ENCODE peak calls at places on chromosomes 6 and 20, in eight cellular contexts. One of them, this sample, is unnamed.

GRCh38 chr20:2984956-2985661 is 58.3 kb upstream of the GNRH2 start:
- DNase-seq in iPS DF 6.9: no peak
- DNase-seq in activated CD4-positive, alpha-beta T cell treated with anti-CD3 and anti-CD28 coated beads for 24 hours: no peak
- DNase-seq in epithelial cell of esophagus: peak
- DNase-seq in kidney tubule cell: peak
- DNase-seq in skeletal muscle cell: peak
- DNase-seq in GM03348: peak
- DNase-seq in KBM-7: no peak
- DNase-seq in this sample: no peak

GRCh38 chr20:63540417-63541186 is 3.4 kb upstream of the PTK6 start:
- DNase-seq in iPS DF 6.9: no peak
- DNase-seq in activated CD4-positive, alpha-beta T cell treated with anti-CD3 and anti-CD28 coated beads for 24 hours: no peak
- DNase-seq in epithelial cell of esophagus: no peak
- DNase-seq in kidney tubule cell: peak
- DNase-seq in skeletal muscle cell: no peak
- DNase-seq in GM03348: peak
- DNase-seq in KBM-7: no peak
- DNase-seq in this sample: no peak

GRCh38 chr20:47274449-47275108 is 81.9 kb downstream of the ZMYND8 start:
- DNase-seq in iPS DF 6.9: no peak
- DNase-seq in activated CD4-positive, alpha-beta T cell treated with anti-CD3 and anti-CD28 coated beads for 24 hours: peak
- DNase-seq in epithelial cell of esophagus: peak
- DNase-seq in kidney tubule cell: peak
- DNase-seq in skeletal muscle cell: peak
- DNase-seq in GM03348: peak
- DNase-seq in KBM-7: peak
- DNase-seq in this sample: no peak

GRCh38 chr20:58710481-58711265 is 18.1 kb downstream of the NPEPL1 start:
- DNase-seq in iPS DF 6.9: no peak
- DNase-seq in activated CD4-positive, alpha-beta T cell treated with anti-CD3 and anti-CD28 coated beads for 24 hours: no peak
- DNase-seq in epithelial cell of esophagus: no peak
- DNase-seq in kidney tubule cell: no peak
- DNase-seq in skeletal muscle cell: no peak
- DNase-seq in GM03348: peak
- DNase-seq in KBM-7: no peak
- DNase-seq in this sample: peak

GRCh38 chr6:3312604-3313167 is 53.9 kb downstream of the PSMG4 start:
- DNase-seq in iPS DF 6.9: no peak
- DNase-seq in activated CD4-positive, alpha-beta T cell treated with anti-CD3 and anti-CD28 coated beads for 24 hours: no peak
- DNase-seq in epithelial cell of esophagus: no peak
- DNase-seq in kidney tubule cell: no peak
- DNase-seq in skeletal muscle cell: no peak
- DNase-seq in GM03348: no peak
- DNase-seq in KBM-7: no peak
- DNase-seq in this sample: no peak

GRCh38 chr6:130122243-130122642 is 100.5 kb downstream of the SAMD3 start:
- DNase-seq in iPS DF 6.9: no peak
- DNase-seq in activated CD4-positive, alpha-beta T cell treated with anti-CD3 and anti-CD28 coated beads for 24 hours: no peak
- DNase-seq in epithelial cell of esophagus: no peak
- DNase-seq in kidney tubule cell: no peak
- DNase-seq in skeletal muscle cell: no peak
- DNase-seq in GM03348: no peak
- DNase-seq in KBM-7: no peak
- DNase-seq in this sample: no peak

GRCh38 chr6:1716845-1717244 is 107.1 kb downstream of the FOXC1 start:
- DNase-seq in iPS DF 6.9: no peak
- DNase-seq in activated CD4-positive, alpha-beta T cell treated with anti-CD3 and anti-CD28 coated beads for 24 hours: no peak
- DNase-seq in epithelial cell of esophagus: no peak
- DNase-seq in kidney tubule cell: peak
- DNase-seq in skeletal muscle cell: no peak
- DNase-seq in GM03348: no peak
- DNase-seq in KBM-7: no peak
- DNase-seq in this sample: no peak

GRCh38 chr6:31792741-31793140 is 2.8 kb downstream of the VARS1 start:
- DNase-seq in iPS DF 6.9: no peak
- DNase-seq in activated CD4-positive, alpha-beta T cell treated with anti-CD3 and anti-CD28 coated beads for 24 hours: no peak
- DNase-seq in epithelial cell of esophagus: peak
- DNase-seq in kidney tubule cell: peak
- DNase-seq in skeletal muscle cell: no peak
- DNase-seq in GM03348: peak
- DNase-seq in KBM-7: no peak
- DNase-seq in this sample: no peak

GRCh38 chr6:7050911-7051779 is 56.6 kb upstream of the RREB1 start:
- DNase-seq in iPS DF 6.9: no peak
- DNase-seq in activated CD4-positive, alpha-beta T cell treated with anti-CD3 and anti-CD28 coated beads for 24 hours: no peak
- DNase-seq in epithelial cell of esophagus: peak
- DNase-seq in kidney tubule cell: peak
- DNase-seq in skeletal muscle cell: peak
- DNase-seq in GM03348: peak
- DNase-seq in KBM-7: peak
- DNase-seq in this sample: no peak

GRCh38 chr6:170031096-170031471 is 259.8 kb downstream of the DLL1 start:
- DNase-seq in iPS DF 6.9: no peak
- DNase-seq in activated CD4-positive, alpha-beta T cell treated with anti-CD3 and anti-CD28 coated beads for 24 hours: no peak
- DNase-seq in epithelial cell of esophagus: peak
- DNase-seq in kidney tubule cell: no peak
- DNase-seq in skeletal muscle cell: no peak
- DNase-seq in GM03348: no peak
- DNase-seq in KBM-7: no peak
- DNase-seq in this sample: no peak

GRCh38 chr20:24040896-24041459 is 52.4 kb upstream of the GGTLC1 start:
- DNase-seq in iPS DF 6.9: no peak
- DNase-seq in activated CD4-positive, alpha-beta T cell treated with anti-CD3 and anti-CD28 coated beads for 24 hours: no peak
- DNase-seq in epithelial cell of esophagus: no peak
- DNase-seq in kidney tubule cell: no peak
- DNase-seq in skeletal muscle cell: no peak
- DNase-seq in GM03348: no peak
- DNase-seq in KBM-7: no peak
- DNase-seq in this sample: no peak

GRCh38 chr6:126721581-126722145 is 381.7 kb downstream of the CENPW start:
- DNase-seq in iPS DF 6.9: no peak
- DNase-seq in activated CD4-positive, alpha-beta T cell treated with anti-CD3 and anti-CD28 coated beads for 24 hours: no peak
- DNase-seq in epithelial cell of esophagus: peak
- DNase-seq in kidney tubule cell: peak
- DNase-seq in skeletal muscle cell: peak
- DNase-seq in GM03348: peak
- DNase-seq in KBM-7: no peak
- DNase-seq in this sample: no peak

GRCh38 chr6:160426146-160426545 is 78.0 kb downstream of the SLC22A3 start:
- DNase-seq in iPS DF 6.9: no peak
- DNase-seq in activated CD4-positive, alpha-beta T cell treated with anti-CD3 and anti-CD28 coated beads for 24 hours: no peak
- DNase-seq in epithelial cell of esophagus: no peak
- DNase-seq in kidney tubule cell: no peak
- DNase-seq in skeletal muscle cell: no peak
- DNase-seq in GM03348: no peak
- DNase-seq in KBM-7: no peak
- DNase-seq in this sample: no peak

GRCh38 chr6:145814035-145814500 is 527 bp downstream of the FBXO30 start:
- DNase-seq in iPS DF 6.9: no peak
- DNase-seq in activated CD4-positive, alpha-beta T cell treated with anti-CD3 and anti-CD28 coated beads for 24 hours: no peak
- DNase-seq in epithelial cell of esophagus: peak
- DNase-seq in kidney tubule cell: peak
- DNase-seq in skeletal muscle cell: no peak
- DNase-seq in GM03348: peak
- DNase-seq in KBM-7: peak
- DNase-seq in this sample: no peak

GRCh38 chr6:16999486-17000436 is 102.1 kb upstream of the STMND1 start:
- DNase-seq in iPS DF 6.9: no peak
- DNase-seq in activated CD4-positive, alpha-beta T cell treated with anti-CD3 and anti-CD28 coated beads for 24 hours: no peak
- DNase-seq in epithelial cell of esophagus: peak
- DNase-seq in kidney tubule cell: no peak
- DNase-seq in skeletal muscle cell: peak
- DNase-seq in GM03348: peak
- DNase-seq in KBM-7: no peak
- DNase-seq in this sample: no peak

GRCh38 chr6:10395171-10395945 is 19.5 kb downstream of the TFAP2A start:
- DNase-seq in iPS DF 6.9: no peak
- DNase-seq in activated CD4-positive, alpha-beta T cell treated with anti-CD3 and anti-CD28 coated beads for 24 hours: no peak
- DNase-seq in epithelial cell of esophagus: peak
- DNase-seq in kidney tubule cell: no peak
- DNase-seq in skeletal muscle cell: no peak
- DNase-seq in GM03348: no peak
- DNase-seq in KBM-7: no peak
- DNase-seq in this sample: no peak

GRCh38 chr6:170263410-170263809 is 27.5 kb downstream of the DLL1 start:
- DNase-seq in iPS DF 6.9: no peak
- DNase-seq in activated CD4-positive, alpha-beta T cell treated with anti-CD3 and anti-CD28 coated beads for 24 hours: no peak
- DNase-seq in epithelial cell of esophagus: no peak
- DNase-seq in kidney tubule cell: no peak
- DNase-seq in skeletal muscle cell: no peak
- DNase-seq in GM03348: no peak
- DNase-seq in KBM-7: no peak
- DNase-seq in this sample: no peak

GRCh38 chr6:14728396-14729024 is 517.4 kb upstream of the JARID2 start:
- DNase-seq in iPS DF 6.9: no peak
- DNase-seq in activated CD4-positive, alpha-beta T cell treated with anti-CD3 and anti-CD28 coated beads for 24 hours: no peak
- DNase-seq in epithelial cell of esophagus: peak
- DNase-seq in kidney tubule cell: no peak
- DNase-seq in skeletal muscle cell: no peak
- DNase-seq in GM03348: peak
- DNase-seq in KBM-7: peak
- DNase-seq in this sample: no peak

GRCh38 chr6:37501632-37502466 is 2.2 kb upstream of the CCDC167 start:
- DNase-seq in iPS DF 6.9: no peak
- DNase-seq in activated CD4-positive, alpha-beta T cell treated with anti-CD3 and anti-CD28 coated beads for 24 hours: no peak
- DNase-seq in epithelial cell of esophagus: no peak
- DNase-seq in kidney tubule cell: no peak
- DNase-seq in skeletal muscle cell: no peak
- DNase-seq in GM03348: no peak
- DNase-seq in KBM-7: peak
- DNase-seq in this sample: no peak

GRCh38 chr6:158784505-158784904 is 34.7 kb downstream of the EZR start:
- DNase-seq in iPS DF 6.9: no peak
- DNase-seq in activated CD4-positive, alpha-beta T cell treated with anti-CD3 and anti-CD28 coated beads for 24 hours: no peak
- DNase-seq in epithelial cell of esophagus: peak
- DNase-seq in kidney tubule cell: peak
- DNase-seq in skeletal muscle cell: no peak
- DNase-seq in GM03348: peak
- DNase-seq in KBM-7: no peak
- DNase-seq in this sample: no peak

GRCh38 chr6:71480577-71480976 is 192.0 kb downstream of the OGFRL1 start:
- DNase-seq in iPS DF 6.9: no peak
- DNase-seq in activated CD4-positive, alpha-beta T cell treated with anti-CD3 and anti-CD28 coated beads for 24 hours: no peak
- DNase-seq in epithelial cell of esophagus: no peak
- DNase-seq in kidney tubule cell: no peak
- DNase-seq in skeletal muscle cell: no peak
- DNase-seq in GM03348: no peak
- DNase-seq in KBM-7: no peak
- DNase-seq in this sample: no peak

GRCh38 chr6:139030211-139030530 is 1.6 kb downstream of the ABRACL start:
- DNase-seq in iPS DF 6.9: no peak
- DNase-seq in activated CD4-positive, alpha-beta T cell treated with anti-CD3 and anti-CD28 coated beads for 24 hours: no peak
- DNase-seq in epithelial cell of esophagus: no peak
- DNase-seq in kidney tubule cell: no peak
- DNase-seq in skeletal muscle cell: no peak
- DNase-seq in GM03348: no peak
- DNase-seq in KBM-7: no peak
- DNase-seq in this sample: no peak

GRCh38 chr20:11581271-11581670 is 336.4 kb upstream of the BTBD3 start:
- DNase-seq in iPS DF 6.9: no peak
- DNase-seq in activated CD4-positive, alpha-beta T cell treated with anti-CD3 and anti-CD28 coated beads for 24 hours: no peak
- DNase-seq in epithelial cell of esophagus: no peak
- DNase-seq in kidney tubule cell: no peak
- DNase-seq in skeletal muscle cell: no peak
- DNase-seq in GM03348: no peak
- DNase-seq in KBM-7: peak
- DNase-seq in this sample: no peak

GRCh38 chr6:149961728-149962425 is 1.9 kb upstream of the ULBP1 start:
- DNase-seq in iPS DF 6.9: no peak
- DNase-seq in activated CD4-positive, alpha-beta T cell treated with anti-CD3 and anti-CD28 coated beads for 24 hours: no peak
- DNase-seq in epithelial cell of esophagus: peak
- DNase-seq in kidney tubule cell: peak
- DNase-seq in skeletal muscle cell: no peak
- DNase-seq in GM03348: peak
- DNase-seq in KBM-7: peak
- DNase-seq in this sample: peak

GRCh38 chr6:39314273-39314790 is at the start of gene KCNK17:
- DNase-seq in iPS DF 6.9: no peak
- DNase-seq in activated CD4-positive, alpha-beta T cell treated with anti-CD3 and anti-CD28 coated beads for 24 hours: no peak
- DNase-seq in epithelial cell of esophagus: no peak
- DNase-seq in kidney tubule cell: no peak
- DNase-seq in skeletal muscle cell: no peak
- DNase-seq in GM03348: no peak
- DNase-seq in KBM-7: peak
- DNase-seq in this sample: no peak

GRCh38 chr20:16170406-16170971 is 402.8 kb downstream of the KIF16B start:
- DNase-seq in iPS DF 6.9: no peak
- DNase-seq in activated CD4-positive, alpha-beta T cell treated with anti-CD3 and anti-CD28 coated beads for 24 hours: no peak
- DNase-seq in epithelial cell of esophagus: no peak
- DNase-seq in kidney tubule cell: no peak
- DNase-seq in skeletal muscle cell: no peak
- DNase-seq in GM03348: no peak
- DNase-seq in KBM-7: no peak
- DNase-seq in this sample: no peak

GRCh38 chr6:34601706-34602105 is 45.6 kb upstream of the SPDEF start:
- DNase-seq in iPS DF 6.9: no peak
- DNase-seq in activated CD4-positive, alpha-beta T cell treated with anti-CD3 and anti-CD28 coated beads for 24 hours: no peak
- DNase-seq in epithelial cell of esophagus: no peak
- DNase-seq in kidney tubule cell: no peak
- DNase-seq in skeletal muscle cell: no peak
- DNase-seq in GM03348: no peak
- DNase-seq in KBM-7: no peak
- DNase-seq in this sample: no peak

GRCh38 chr6:103798166-103798565 is 1061.6 kb downstream of the HACE1 start:
- DNase-seq in iPS DF 6.9: no peak
- DNase-seq in activated CD4-positive, alpha-beta T cell treated with anti-CD3 and anti-CD28 coated beads for 24 hours: no peak
- DNase-seq in epithelial cell of esophagus: no peak
- DNase-seq in kidney tubule cell: no peak
- DNase-seq in skeletal muscle cell: no peak
- DNase-seq in GM03348: no peak
- DNase-seq in KBM-7: no peak
- DNase-seq in this sample: no peak

GRCh38 chr6:15473741-15474161 is 189.1 kb downstream of the DTNBP1 start:
- DNase-seq in iPS DF 6.9: no peak
- DNase-seq in activated CD4-positive, alpha-beta T cell treated with anti-CD3 and anti-CD28 coated beads for 24 hours: no peak
- DNase-seq in epithelial cell of esophagus: peak
- DNase-seq in kidney tubule cell: peak
- DNase-seq in skeletal muscle cell: peak
- DNase-seq in GM03348: no peak
- DNase-seq in KBM-7: no peak
- DNase-seq in this sample: no peak

GRCh38 chr20:63361507-63362425 is 617 bp upstream of the CHRNA4 start:
- DNase-seq in iPS DF 6.9: no peak
- DNase-seq in activated CD4-positive, alpha-beta T cell treated with anti-CD3 and anti-CD28 coated beads for 24 hours: no peak
- DNase-seq in epithelial cell of esophagus: no peak
- DNase-seq in kidney tubule cell: no peak
- DNase-seq in skeletal muscle cell: no peak
- DNase-seq in GM03348: no peak
- DNase-seq in KBM-7: no peak
- DNase-seq in this sample: no peak

GRCh38 chr6:16450285-16450684 is 211.9 kb downstream of the GMPR start:
- DNase-seq in iPS DF 6.9: no peak
- DNase-seq in activated CD4-positive, alpha-beta T cell treated with anti-CD3 and anti-CD28 coated beads for 24 hours: no peak
- DNase-seq in epithelial cell of esophagus: no peak
- DNase-seq in kidney tubule cell: peak
- DNase-seq in skeletal muscle cell: peak
- DNase-seq in GM03348: peak
- DNase-seq in KBM-7: no peak
- DNase-seq in this sample: no peak

GRCh38 chr6:11196511-11197174 is 35.8 kb downstream of the NEDD9 start:
- DNase-seq in iPS DF 6.9: no peak
- DNase-seq in activated CD4-positive, alpha-beta T cell treated with anti-CD3 and anti-CD28 coated beads for 24 hours: no peak
- DNase-seq in epithelial cell of esophagus: no peak
- DNase-seq in kidney tubule cell: peak
- DNase-seq in skeletal muscle cell: no peak
- DNase-seq in GM03348: peak
- DNase-seq in KBM-7: no peak
- DNase-seq in this sample: no peak

GRCh38 chr6:141634269-141634668 is 498.5 kb upstream of the GJE1 start:
- DNase-seq in iPS DF 6.9: no peak
- DNase-seq in activated CD4-positive, alpha-beta T cell treated with anti-CD3 and anti-CD28 coated beads for 24 hours: no peak
- DNase-seq in epithelial cell of esophagus: no peak
- DNase-seq in kidney tubule cell: no peak
- DNase-seq in skeletal muscle cell: no peak
- DNase-seq in GM03348: no peak
- DNase-seq in KBM-7: no peak
- DNase-seq in this sample: no peak

GRCh38 chr6:41568585-41569384 is 22.6 kb downstream of the FOXP4 start:
- DNase-seq in iPS DF 6.9: no peak
- DNase-seq in activated CD4-positive, alpha-beta T cell treated with anti-CD3 and anti-CD28 coated beads for 24 hours: no peak
- DNase-seq in epithelial cell of esophagus: no peak
- DNase-seq in kidney tubule cell: no peak
- DNase-seq in skeletal muscle cell: no peak
- DNase-seq in GM03348: no peak
- DNase-seq in KBM-7: no peak
- DNase-seq in this sample: no peak

This sample was measured in H1.